ENCODE peak calls at places on chromosome 13, in eight cellular contexts. Y is thoracic aorta; L is epithelial cell of esophagus; E is EH; J is activated CD8-positive, alpha-beta memory T cell treated with anti-CD3 and anti-CD28 coated beads for 48 hours; H is tibial artery; B is D341Med; G is occipital lobe. O is an unnamed sample.

GRCh38 chr13:79405831-79406596 is at the start of gene RBM26:
- DNase-seq in J (peak; percentile 77), H (peak; percentile 94), Y (peak; percentile 78), B (peak; percentile 93), E (peak; percentile 93), L (peak; percentile 96), G (peak; percentile 77), O (peak; percentile 93)

GRCh38 chr13:43185206-43185605 is 161.8 kb downstream of the DNAJC15 start:
- DNase-seq in J (no peak), B (no peak), E (no peak), G (no peak), Y (no peak), H (no peak), L (no peak), O (no peak)

GRCh38 chr13:20387441-20387971 is 138.2 kb downstream of the CRYL1 start:
- DNase-seq in Y (no peak), E (no peak), H (no peak), G (no peak), L (peak; percentile 98), B (no peak), J (no peak), O (no peak)

GRCh38 chr13:49714757-49715156 is 23.5 kb upstream of the EBPL start:
- DNase-seq in B (no peak), L (no peak), J (no peak), Y (no peak), E (no peak), G (no peak), H (no peak), O (no peak)

GRCh38 chr13:99218545-99218944 is 17.9 kb downstream of the UBAC2 start:
- DNase-seq in G (no peak), J (no peak), H (no peak), B (no peak), Y (no peak), E (no peak), L (no peak), O (peak; percentile 16)

GRCh38 chr13:40189885-40190655 is 476.4 kb downstream of the FOXO1 start:
- DNase-seq in G (peak; percentile 64), B (no peak), Y (no peak), H (no peak), E (peak; percentile 34), L (no peak), J (no peak), O (no peak)

GRCh38 chr13:98998831-98999634 is 21.2 kb upstream of the DOCK9 start:
- DNase-seq in J (no peak), G (no peak), L (no peak), B (no peak), H (no peak), Y (no peak), E (peak; percentile 35), O (no peak)

GRCh38 chr13:45331981-45332830 is 8.8 kb downstream of the TPT1 start:
- DNase-seq in L (peak; percentile 86), E (peak; percentile 97), B (no peak), G (no peak), H (peak; percentile 40), J (no peak), Y (no peak), O (no peak)

GRCh38 chr13:48646791-48647190 is 6.9 kb upstream of the CYSLTR2 start:
- DNase-seq in G (no peak), H (no peak), L (no peak), Y (no peak), E (no peak), J (no peak), B (no peak), O (no peak)

GRCh38 chr13:81726037-81726726 is 1385.3 kb upstream of the SPRY2 start:
- DNase-seq in L (peak; percentile 93), E (no peak), G (no peak), J (no peak), Y (no peak), B (no peak), H (no peak), O (no peak)

GRCh38 chr13:72258340-72258981 is 391.5 kb upstream of the DACH1 start:
- DNase-seq in J (no peak), B (no peak), H (no peak), L (no peak), E (no peak), Y (no peak), G (no peak), O (no peak)

GRCh38 chr13:114067886-114068722 is 64.3 kb downstream of the RASA3 start:
- DNase-seq in H (peak; percentile 18), B (no peak), J (no peak), G (no peak), L (no peak), Y (no peak), E (no peak), O (no peak)

GRCh38 chr13:39599842-39600241 is 3.2 kb downstream of the LHFPL6 start:
- DNase-seq in L (no peak), H (no peak), J (no peak), G (no peak), Y (no peak), B (no peak), E (peak; percentile 14), O (peak; percentile 33)

GRCh38 chr13:59641261-59641660 is 522.5 kb downstream of the DIAPH3 start:
- DNase-seq in G (no peak), Y (no peak), B (no peak), H (no peak), L (no peak), J (no peak), E (no peak), O (no peak)

GRCh38 chr13:44311011-44311481 is 62.6 kb upstream of the SERP2 start:
- DNase-seq in J (no peak), L (peak; percentile 97), H (no peak), Y (no peak), E (no peak), G (no peak), B (no peak), O (no peak)

GRCh38 chr13:44050450-44051063 is 170.9 kb downstream of the LACC1 start:
- DNase-seq in J (no peak), L (peak; percentile 48), Y (no peak), G (no peak), B (peak; percentile 38), H (no peak), E (peak; percentile 43), O (peak; percentile 73)

GRCh38 chr13:37870489-37870845 is 895 bp upstream of the TRPC4 start:
- DNase-seq in H (no peak), B (no peak), L (no peak), E (no peak), J (no peak), G (no peak), Y (no peak), O (no peak)

GRCh38 chr13:24627864-24628418 is 52.3 kb upstream of the ATP12A start:
- DNase-seq in Y (no peak), E (no peak), H (no peak), J (no peak), B (peak; percentile 18), G (no peak), L (no peak), O (no peak)